ENCODE peak calls at places on chromosomes 13 and 19, in four cellular contexts. R is cardiac muscle cell, V is ascending aorta, Z is psoas muscle. B is an unnamed sample.

GRCh38 chr13:75800545-75800944 is 164.4 kb downstream of the LMO7 start:
- DNase-seq in R (peak), V (no peak), Z (no peak), B (no peak)

GRCh38 chr19:8558325-8558724 is 18.9 kb downstream of the MYO1F start:
- DNase-seq in R (no peak), V (no peak), Z (no peak), B (no peak)

GRCh38 chr13:106036870-106037269 is 498.6 kb downstream of the EFNB2 start:
- DNase-seq in R (peak), V (no peak), Z (no peak), B (no peak)

GRCh38 chr13:69579351-69579750 is 528.3 kb upstream of the ATXN8OS start:
- DNase-seq in R (peak), V (no peak), Z (no peak), B (no peak)

GRCh38 chr19:17557461-17557860 is 2.0 kb downstream of the COLGALT1 start:
- DNase-seq in R (no peak), V (no peak), Z (no peak), B (no peak)

GRCh38 chr13:67128148-67128547 is 102.0 kb downstream of the PCDH9 start:
- DNase-seq in R (no peak), V (no peak), Z (no peak), B (no peak)

GRCh38 chr13:30895773-30896172 is 10.3 kb upstream of the MEDAG start:
- DNase-seq in R (peak), V (peak), Z (peak), B (no peak)

GRCh38 chr13:46339035-46339666 is 47.9 kb downstream of the RUBCNL start:
- DNase-seq in R (no peak), V (no peak), Z (peak), B (no peak)

GRCh38 chr13:113534236-113534860 is 43.8 kb upstream of the DCUN1D2 start:
- DNase-seq in R (no peak), V (no peak), Z (no peak), B (no peak)

GRCh38 chr19:19474950-19475781 is 40.2 kb downstream of the TSSK6 start:
- DNase-seq in R (no peak), V (no peak), Z (no peak), B (no peak)

GRCh38 chr19:18967358-18968146 is 26.5 kb upstream of the HOMER3 start:
- DNase-seq in R (no peak), V (peak), Z (peak), B (peak)

GRCh38 chr19:41843371-41843770 is 1.1 kb downstream of the LYPD4 start:
- DNase-seq in R (no peak), V (no peak), Z (no peak), B (no peak)

GRCh38 chr13:44364019-44364418 is 9.6 kb upstream of the SERP2 start:
- DNase-seq in R (peak), V (no peak), Z (no peak), B (no peak)

GRCh38 chr19:5102520-5102919 is 133.6 kb downstream of the KDM4B start:
- DNase-seq in R (no peak), V (no peak), Z (no peak), B (no peak)
- H3K27ac ChIP-seq in R (peak), V (no peak), Z (peak), B (no peak)

GRCh38 chr19:55697069-55697440 is 22.0 kb downstream of the EPN1 start:
- DNase-seq in R (no peak), V (no peak), Z (no peak), B (no peak)

GRCh38 chr19:55699221-55699620 is 24.2 kb downstream of the EPN1 start:
- DNase-seq in R (no peak), V (no peak), Z (no peak), B (no peak)

GRCh38 chr19:55696301-55697068 is 21.5 kb downstream of the EPN1 start:
- DNase-seq in R (no peak), V (no peak), Z (no peak), B (no peak)

GRCh38 chr19:55698256-55698655 is 23.2 kb downstream of the EPN1 start:
- DNase-seq in R (no peak), V (no peak), Z (no peak), B (no peak)

DNA sequence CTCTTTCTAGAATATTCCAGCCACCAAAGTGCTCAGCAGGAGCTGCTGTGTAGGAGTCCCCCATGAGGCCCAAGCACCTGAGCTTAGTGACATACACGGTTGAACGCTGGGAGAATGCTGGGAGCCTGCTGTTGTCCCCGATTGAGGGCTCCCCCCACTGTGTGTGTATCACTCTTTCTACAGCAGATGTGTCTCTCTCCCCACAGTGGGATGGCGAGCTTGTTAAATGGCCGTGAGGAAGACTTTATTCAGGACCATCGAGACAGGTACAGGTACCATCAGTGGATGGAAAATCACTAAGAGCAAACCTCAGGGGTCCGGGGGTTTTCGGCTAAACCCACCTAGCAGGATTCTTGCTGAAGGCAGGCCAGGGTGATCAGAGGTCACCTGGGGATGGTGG is 22.7 kb downstream of the EPN1 start:
- DNase-seq in R (no peak), V (no peak), Z (no peak), B (no peak)
- H3K27ac ChIP-seq in R (no peak), V (no peak), Z (no peak), B (no peak)

DNA sequence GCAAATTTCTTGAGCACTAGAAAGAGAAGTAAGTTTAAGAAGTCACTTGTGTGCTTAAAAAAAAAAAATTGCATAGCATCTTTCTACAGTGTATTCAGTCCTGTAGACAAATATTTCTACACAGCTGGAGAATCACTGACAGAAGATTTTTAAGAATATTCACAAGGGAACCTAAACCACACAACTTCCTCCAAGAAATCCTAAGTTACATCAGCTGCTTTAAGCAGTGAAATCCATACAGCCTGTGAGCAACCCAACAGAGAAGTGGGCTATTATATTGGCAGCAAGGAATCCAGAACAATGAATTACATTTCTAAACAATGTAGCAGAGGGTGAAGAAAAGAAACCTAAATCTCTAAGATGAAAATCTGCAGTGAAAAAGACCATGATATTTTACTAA is 1.5 kb downstream of the DOCK9 start:
- DNase-seq in R (no peak), V (no peak), Z (no peak), B (no peak)
- H3K27ac ChIP-seq in R (peak), V (no peak), Z (peak), B (no peak)

GRCh38 chr13:40059540-40060232 is 404.2 kb downstream of the COG6 start:
- DNase-seq in R (no peak), V (no peak), Z (no peak), B (no peak)
- H3K27ac ChIP-seq in R (no peak), V (no peak), Z (no peak), B (no peak)

GRCh38 chr13:21673592-21674270 is 2.9 kb downstream of the FGF9 start:
- DNase-seq in R (peak), V (no peak), Z (peak), B (no peak)
- H3K27ac ChIP-seq in R (peak), V (no peak), Z (peak), B (peak)

B was measured in lung.